ENCODE peak calls at places on chromosomes 6 and 20, in seven cellular contexts. U is heart left ventricle; P is A549; K is NCI-H146; X is KBM-7; T is effector CD4-positive, alpha-beta T cell; F is stimulated activated CD4-positive, alpha-beta T cell treated with anti-CD3 and anti-CD28 coated beads, TNF-alpha, amount 100 ng/mL, for 4 hours. L is an unnamed sample.

GRCh38 chr20:24862606-24863005 is 86.5 kb upstream of the CST7 start:
- DNase-seq in U (no peak), P (no peak), K (no peak), X (no peak), T (no peak), F (no peak), L (no peak)

GRCh38 chr6:99282479-99283062 is 66.9 kb downstream of the FAXC start:
- DNase-seq in U (no peak), P (no peak), K (no peak), X (peak), T (no peak), F (no peak), L (no peak)

GRCh38 chr6:84652356-84653026 is 111.9 kb downstream of the TBX18 start:
- DNase-seq in U (no peak), P (peak), K (no peak), X (no peak), T (no peak), F (no peak), L (peak)

GRCh38 chr6:3592371-3592941 is 135.6 kb upstream of the SLC22A23 start:
- DNase-seq in U (no peak), P (peak), K (no peak), X (no peak), T (no peak), F (no peak), L (peak)

GRCh38 chr20:25046181-25046641 is 11.7 kb downstream of the ACSS1 start:
- DNase-seq in U (no peak), P (no peak), K (no peak), X (no peak), T (no peak), F (no peak), L (no peak)

GRCh38 chr6:157139054-157139708 is 184.1 kb downstream of the TMEM242 start:
- DNase-seq in U (no peak), P (peak), K (peak), X (no peak), T (no peak), F (no peak), L (no peak)

GRCh38 chr6:131631625-131632284 is 3.7 kb upstream of the MED23 start:
- DNase-seq in U (no peak), P (no peak), K (no peak), X (no peak), T (no peak), F (no peak), L (no peak)

GRCh38 chr6:16723833-16724232 is 37.4 kb downstream of the ATXN1 start:
- DNase-seq in U (no peak), P (no peak), K (no peak), X (no peak), T (peak), F (no peak), L (peak)

GRCh38 chr6:158607411-158608170 is 37.0 kb downstream of the DYNLT1 start:
- DNase-seq in U (no peak), P (no peak), K (no peak), X (no peak), T (no peak), F (no peak), L (no peak)

GRCh38 chr6:35401514-35401913 is 50.6 kb upstream of the FANCE start:
- DNase-seq in U (no peak), P (no peak), K (no peak), X (no peak), T (no peak), F (no peak), L (peak)

GRCh38 chr6:130406935-130407532 is 41.2 kb downstream of the TMEM200A start:
- DNase-seq in U (no peak), P (no peak), K (no peak), X (no peak), T (no peak), F (no peak), L (no peak)

GRCh38 chr6:108689279-108690161 is 128.8 kb downstream of the FOXO3 start:
- DNase-seq in U (peak), P (no peak), K (no peak), X (peak), T (no peak), F (no peak), L (peak)

GRCh38 chr20:34891166-34892062 is 15.0 kb downstream of the ACSS2 start:
- DNase-seq in U (no peak), P (no peak), K (no peak), X (peak), T (no peak), F (no peak), L (no peak)

GRCh38 chr6:1609662-1610496 is at the start of gene FOXC1:
- DNase-seq in U (peak), P (peak), K (peak), X (peak), T (no peak), F (no peak), L (peak)

GRCh38 chr20:43040427-43040826 is 149.3 kb downstream of the PTPRT start:
- DNase-seq in U (no peak), P (no peak), K (no peak), X (peak), T (no peak), F (no peak), L (peak)

GRCh38 chr6:130296854-130297253 is 69.0 kb upstream of the TMEM200A start:
- DNase-seq in U (no peak), P (no peak), K (no peak), X (no peak), T (no peak), F (no peak), L (no peak)

GRCh38 chr6:138349891-138350290 is 27.8 kb upstream of the SMIM28 start:
- DNase-seq in U (no peak), P (no peak), K (no peak), X (no peak), T (no peak), F (no peak), L (no peak)

GRCh38 chr6:127102299-127102698 is 16.2 kb upstream of the RSPO3 start:
- DNase-seq in U (no peak), P (peak), K (no peak), X (no peak), T (no peak), F (no peak), L (no peak)

GRCh38 chr6:122947355-122947754 is 48.7 kb upstream of the CLVS2 start:
- DNase-seq in U (no peak), P (peak), K (peak), X (peak), T (no peak), F (no peak), L (peak)

L was measured in Calu3.